ENCODE peak calls at places on chromosomes 13 and 19, in four cellular contexts. One of them, this sample, is unnamed.
A peak's percentile ranks its signal among the peaks of the same experiment; 100 is the strongest.

GRCh38 chr13:38147050-38147449 is 202.6 kb upstream of the UFM1 start:
- DNase-seq in fibroblast of lung: no peak
- DNase-seq in vagina: no peak
- DNase-seq in CD8-positive, alpha-beta T cell: no peak
- DNase-seq in this sample: no peak

GRCh38 chr13:109816979-109817275 is 30.5 kb upstream of the IRS2 start:
- DNase-seq in fibroblast of lung: peak; percentile 25
- DNase-seq in vagina: no peak
- DNase-seq in CD8-positive, alpha-beta T cell: no peak
- DNase-seq in this sample: no peak

GRCh38 chr19:7970716-7971448 is 27.4 kb upstream of the TIMM44 start:
- DNase-seq in fibroblast of lung: peak; percentile 43
- DNase-seq in vagina: no peak
- DNase-seq in CD8-positive, alpha-beta T cell: no peak
- DNase-seq in this sample: peak; percentile 53

GRCh38 chr19:45768644-45769053 is 403 bp downstream of the SIX5 start:
- DNase-seq in fibroblast of lung: peak; percentile 55
- DNase-seq in vagina: no peak
- DNase-seq in CD8-positive, alpha-beta T cell: peak; percentile 9
- DNase-seq in this sample: peak; percentile 50

GRCh38 chr19:4524808-4525562 is 6.7 kb upstream of the PLIN4 start:
- DNase-seq in fibroblast of lung: peak; percentile 43
- DNase-seq in vagina: no peak
- DNase-seq in CD8-positive, alpha-beta T cell: peak; percentile 54
- DNase-seq in this sample: peak; percentile 58

GRCh38 chr13:47299316-47299715 is 402.5 kb upstream of the HTR2A start:
- DNase-seq in fibroblast of lung: peak; percentile 46
- DNase-seq in vagina: no peak
- DNase-seq in CD8-positive, alpha-beta T cell: no peak
- DNase-seq in this sample: peak; percentile 7

GRCh38 chr13:46339035-46339666 is 47.9 kb downstream of the RUBCNL start:
- DNase-seq in fibroblast of lung: peak; percentile 27
- DNase-seq in vagina: no peak
- DNase-seq in CD8-positive, alpha-beta T cell: no peak
- DNase-seq in this sample: peak; percentile 87

GRCh38 chr13:112124100-112124499 is 57.2 kb downstream of the SOX1 start:
- DNase-seq in fibroblast of lung: no peak
- DNase-seq in vagina: no peak
- DNase-seq in CD8-positive, alpha-beta T cell: no peak
- DNase-seq in this sample: no peak

GRCh38 chr19:15378529-15379082 is 981 bp downstream of the AKAP8 start:
- DNase-seq in fibroblast of lung: peak; percentile 52
- DNase-seq in vagina: no peak
- DNase-seq in CD8-positive, alpha-beta T cell: peak; percentile 34
- DNase-seq in this sample: peak; percentile 56

GRCh38 chr13:112172641-112173171 is 105.8 kb downstream of the SOX1 start:
- DNase-seq in fibroblast of lung: no peak
- DNase-seq in vagina: no peak
- DNase-seq in CD8-positive, alpha-beta T cell: no peak
- DNase-seq in this sample: no peak

GRCh38 chr13:38473305-38473704 is 123.7 kb downstream of the UFM1 start:
- DNase-seq in fibroblast of lung: no peak
- DNase-seq in vagina: no peak
- DNase-seq in CD8-positive, alpha-beta T cell: no peak
- DNase-seq in this sample: no peak

GRCh38 chr19:28578786-28579505 is 634.0 kb downstream of the UQCRFS1 start:
- DNase-seq in fibroblast of lung: no peak
- DNase-seq in vagina: no peak
- DNase-seq in CD8-positive, alpha-beta T cell: no peak
- DNase-seq in this sample: no peak

GRCh38 chr19:15381429-15381828 is 1.8 kb upstream of the AKAP8 start:
- DNase-seq in fibroblast of lung: no peak
- DNase-seq in vagina: no peak
- DNase-seq in CD8-positive, alpha-beta T cell: no peak
- DNase-seq in this sample: no peak

GRCh38 chr13:33789067-33789606 is 28.8 kb upstream of the RFC3 start:
- DNase-seq in fibroblast of lung: no peak
- DNase-seq in vagina: no peak
- DNase-seq in CD8-positive, alpha-beta T cell: no peak
- DNase-seq in this sample: no peak

GRCh38 chr19:51783373-51783772 is 11.6 kb upstream of the FPR3 start:
- DNase-seq in fibroblast of lung: no peak
- DNase-seq in vagina: no peak
- DNase-seq in CD8-positive, alpha-beta T cell: no peak
- DNase-seq in this sample: peak; percentile 48

GRCh38 chr19:30236587-30236986 is 135.6 kb upstream of the ZNF536 start:
- DNase-seq in fibroblast of lung: no peak
- DNase-seq in vagina: no peak
- DNase-seq in CD8-positive, alpha-beta T cell: no peak
- DNase-seq in this sample: no peak

GRCh38 chr19:29628661-29629385 is 22.7 kb downstream of the POP4 start:
- DNase-seq in fibroblast of lung: no peak
- DNase-seq in vagina: no peak
- DNase-seq in CD8-positive, alpha-beta T cell: no peak
- DNase-seq in this sample: no peak

GRCh38 chr13:42968906-42969305 is 23.1 kb downstream of the EPSTI1 start:
- DNase-seq in fibroblast of lung: no peak
- DNase-seq in vagina: no peak
- DNase-seq in CD8-positive, alpha-beta T cell: no peak
- DNase-seq in this sample: no peak

GRCh38 chr19:11420429-11420893 is 1.3 kb upstream of the RGL3 start:
- DNase-seq in fibroblast of lung: peak; percentile 52
- DNase-seq in vagina: no peak
- DNase-seq in CD8-positive, alpha-beta T cell: no peak
- DNase-seq in this sample: peak; percentile 53
- H3K4me3 ChIP-seq in fibroblast of lung: peak overlapping the region; percentile 35
- H3K4me3 ChIP-seq in vagina: peak overlapping the region; percentile 33
- H3K4me3 ChIP-seq in CD8-positive, alpha-beta T cell: no peak overlapping the region
- H3K4me3 ChIP-seq in this sample: peak overlapping the region; percentile 38

DNA sequence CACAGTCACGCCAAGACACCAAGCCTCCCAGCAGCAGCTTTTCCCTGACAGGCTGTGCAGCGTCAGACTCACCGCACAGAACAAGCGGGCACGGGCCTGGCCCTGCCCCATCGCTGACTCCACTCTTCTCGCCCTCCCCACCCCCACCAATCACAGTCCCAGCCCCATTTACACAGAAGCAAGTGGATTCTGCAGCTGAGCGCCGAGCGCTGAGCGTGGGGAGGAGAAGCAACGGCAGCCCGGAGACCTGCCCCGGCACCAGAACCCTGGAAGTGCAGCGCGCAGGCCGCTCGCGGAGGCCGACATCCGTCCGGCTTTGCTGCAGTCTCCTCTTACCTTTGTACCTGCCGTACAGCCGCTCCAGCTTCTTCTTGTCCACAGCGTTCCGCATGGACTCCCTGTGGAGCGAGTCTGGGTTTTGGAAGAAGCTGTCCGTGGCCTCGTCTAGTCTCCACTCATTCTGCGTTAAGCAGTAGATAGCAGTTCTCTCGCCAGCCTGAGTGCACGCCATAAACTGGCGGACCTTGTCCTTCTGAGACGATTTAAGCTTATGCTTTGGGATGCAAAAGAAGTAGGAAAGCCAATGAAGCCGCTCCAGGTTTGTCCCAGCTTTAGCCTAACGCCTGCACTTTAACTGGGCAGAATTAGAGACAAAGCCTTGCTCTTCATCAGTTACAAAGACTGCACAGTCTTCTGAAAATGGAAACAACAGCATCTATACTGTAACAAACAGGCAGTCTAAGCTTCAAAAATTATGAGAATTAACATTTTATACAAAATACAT is 6.8 kb downstream of the DCUN1D2 start:
- DNase-seq in fibroblast of lung: no peak
- DNase-seq in vagina: no peak
- DNase-seq in CD8-positive, alpha-beta T cell: no peak
- DNase-seq in this sample: no peak
- H3K4me3 ChIP-seq in fibroblast of lung: no peak overlapping the region
- H3K4me3 ChIP-seq in vagina: no peak overlapping the region
- H3K4me3 ChIP-seq in CD8-positive, alpha-beta T cell: no peak overlapping the region
- H3K4me3 ChIP-seq in this sample: no peak overlapping the region

GRCh38 chr13:24216176-24216575 is 55.7 kb downstream of the SPATA13 start:
- DNase-seq in fibroblast of lung: no peak
- DNase-seq in vagina: no peak
- DNase-seq in CD8-positive, alpha-beta T cell: no peak
- DNase-seq in this sample: no peak
- H3K4me3 ChIP-seq in fibroblast of lung: no peak overlapping the region
- H3K4me3 ChIP-seq in vagina: no peak overlapping the region
- H3K4me3 ChIP-seq in CD8-positive, alpha-beta T cell: no peak overlapping the region
- H3K4me3 ChIP-seq in this sample: no peak overlapping the region

GRCh38 chr13:44274838-44275237 is 98.8 kb upstream of the SERP2 start:
- DNase-seq in fibroblast of lung: peak; percentile 64
- DNase-seq in vagina: no peak
- DNase-seq in CD8-positive, alpha-beta T cell: peak; percentile 17
- DNase-seq in this sample: no peak
- H3K4me3 ChIP-seq in fibroblast of lung: peak overlapping the region; percentile 43
- H3K4me3 ChIP-seq in vagina: no peak overlapping the region
- H3K4me3 ChIP-seq in CD8-positive, alpha-beta T cell: peak overlapping the region; percentile 34
- H3K4me3 ChIP-seq in this sample: no peak overlapping the region

GRCh38 chr19:36139473-36140288 is at the start of gene CAPNS1:
- DNase-seq in fibroblast of lung: peak; percentile 94
- DNase-seq in vagina: no peak
- DNase-seq in CD8-positive, alpha-beta T cell: peak; percentile 87
- DNase-seq in this sample: peak; percentile 96

GRCh38 chr19:36139120-36139472 is 770 bp upstream of the CAPNS1 start:
- DNase-seq in fibroblast of lung: no peak
- DNase-seq in vagina: no peak
- DNase-seq in CD8-positive, alpha-beta T cell: no peak
- DNase-seq in this sample: no peak

GRCh38 chr19:36140289-36141038 is 598 bp downstream of the CAPNS1 start:
- DNase-seq in fibroblast of lung: peak; percentile 47
- DNase-seq in vagina: no peak
- DNase-seq in CD8-positive, alpha-beta T cell: peak; percentile 6
- DNase-seq in this sample: peak; percentile 57

GRCh38 chr19:36141039-36141914 is 1.4 kb downstream of the CAPNS1 start:
- DNase-seq in fibroblast of lung: peak; percentile 80
- DNase-seq in vagina: no peak
- DNase-seq in CD8-positive, alpha-beta T cell: peak; percentile 85
- DNase-seq in this sample: peak; percentile 83

GRCh38 chr19:36136975-36137686 is 2.7 kb upstream of the CAPNS1 start:
- DNase-seq in fibroblast of lung: peak; percentile 63
- DNase-seq in vagina: no peak
- DNase-seq in CD8-positive, alpha-beta T cell: no peak
- DNase-seq in this sample: peak; percentile 46
- H3K4me3 ChIP-seq in fibroblast of lung: no peak overlapping the region
- H3K4me3 ChIP-seq in vagina: no peak overlapping the region
- H3K4me3 ChIP-seq in CD8-positive, alpha-beta T cell: no peak overlapping the region
- H3K4me3 ChIP-seq in this sample: no peak overlapping the region

GRCh38 chr19:933553-933882 is 7.7 kb downstream of the ARID3A start:
- DNase-seq in fibroblast of lung: no peak
- DNase-seq in vagina: no peak
- DNase-seq in CD8-positive, alpha-beta T cell: no peak
- DNase-seq in this sample: no peak

GRCh38 chr19:932647-933552 is 7.1 kb downstream of the ARID3A start:
- DNase-seq in fibroblast of lung: peak; percentile 94
- DNase-seq in vagina: no peak
- DNase-seq in CD8-positive, alpha-beta T cell: no peak
- DNase-seq in this sample: peak; percentile 93

GRCh38 chr19:934197-934840 is 8.5 kb downstream of the ARID3A start:
- DNase-seq in fibroblast of lung: no peak
- DNase-seq in vagina: no peak
- DNase-seq in CD8-positive, alpha-beta T cell: no peak
- DNase-seq in this sample: no peak

GRCh38 chr19:929523-930258 is 3.9 kb downstream of the ARID3A start:
- DNase-seq in fibroblast of lung: no peak
- DNase-seq in vagina: no peak
- DNase-seq in CD8-positive, alpha-beta T cell: no peak
- DNase-seq in this sample: no peak

GRCh38 chr19:931860-932646 is 6.2 kb downstream of the ARID3A start:
- DNase-seq in fibroblast of lung: no peak
- DNase-seq in vagina: no peak
- DNase-seq in CD8-positive, alpha-beta T cell: no peak
- DNase-seq in this sample: no peak
- H3K4me3 ChIP-seq in fibroblast of lung: peak overlapping the region; percentile 44
- H3K4me3 ChIP-seq in vagina: no peak overlapping the region
- H3K4me3 ChIP-seq in CD8-positive, alpha-beta T cell: no peak overlapping the region
- H3K4me3 ChIP-seq in this sample: no peak overlapping the region

DNA sequence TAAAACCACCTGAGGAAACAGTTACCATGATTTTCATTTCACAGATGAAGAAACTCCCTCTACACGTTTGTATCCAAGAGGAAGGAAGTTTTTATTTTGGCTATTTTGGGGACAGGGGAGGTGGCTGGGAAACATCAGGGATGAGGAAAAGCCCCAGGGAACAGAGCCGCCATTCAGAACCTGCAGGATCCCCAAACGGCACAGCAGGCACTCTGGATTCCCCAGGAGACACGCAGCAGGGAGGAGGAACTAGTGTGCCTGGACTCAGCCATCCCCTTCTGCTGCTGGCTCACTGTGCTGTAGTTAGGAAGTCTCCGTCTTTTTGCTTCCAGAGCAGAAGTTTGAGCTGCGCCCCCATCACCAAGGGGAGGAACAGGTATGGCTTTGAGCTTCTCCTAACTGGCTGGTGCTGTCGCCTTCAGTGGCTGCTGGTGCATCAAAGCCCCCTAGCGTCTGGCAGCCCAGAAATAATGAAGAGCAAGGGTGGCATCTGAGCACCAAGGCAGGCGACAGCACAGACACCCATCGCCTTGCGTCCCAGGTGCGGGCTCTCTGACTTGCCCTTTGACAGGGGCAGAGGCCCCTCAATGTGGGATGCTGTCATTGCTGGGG is 4.2 kb downstream of the NAPA start:
- DNase-seq in fibroblast of lung: no peak
- DNase-seq in vagina: no peak
- DNase-seq in CD8-positive, alpha-beta T cell: no peak
- DNase-seq in this sample: no peak
- H3K4me3 ChIP-seq in fibroblast of lung: peak overlapping the region; percentile 4
- H3K4me3 ChIP-seq in vagina: no peak overlapping the region
- H3K4me3 ChIP-seq in CD8-positive, alpha-beta T cell: no peak overlapping the region
- H3K4me3 ChIP-seq in this sample: no peak overlapping the region

DNA sequence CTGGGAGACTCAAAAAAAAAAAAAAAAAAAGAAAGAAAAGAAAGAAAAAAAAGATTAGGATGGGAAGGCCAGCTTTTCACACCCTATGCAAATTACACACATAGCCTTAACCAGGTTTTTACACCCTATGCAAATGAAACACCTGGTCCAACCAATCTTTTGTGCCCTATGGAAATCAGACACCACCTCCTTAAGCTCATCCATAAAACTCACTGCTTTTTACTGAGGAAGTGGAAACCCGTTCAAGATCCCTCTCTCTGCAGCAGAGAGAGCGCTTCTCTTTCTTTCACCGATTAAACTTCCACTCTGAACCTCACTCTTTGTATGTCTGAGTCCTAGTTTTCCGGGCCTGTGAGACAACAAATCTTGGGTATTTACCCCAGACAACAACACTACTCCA is 25.3 kb upstream of the HOMER3 start:
- DNase-seq in fibroblast of lung: no peak
- DNase-seq in vagina: no peak
- DNase-seq in CD8-positive, alpha-beta T cell: no peak
- DNase-seq in this sample: no peak
- H3K4me3 ChIP-seq in fibroblast of lung: no peak overlapping the region
- H3K4me3 ChIP-seq in vagina: no peak overlapping the region
- H3K4me3 ChIP-seq in CD8-positive, alpha-beta T cell: no peak overlapping the region
- H3K4me3 ChIP-seq in this sample: no peak overlapping the region